ENCODE peak calls at places on chromosomes 6 and 20, in four cellular contexts. Z, B, P and C are unnamed samples.

GRCh38 chr20:10505320-10506226 is 70.5 kb downstream of the SLX4IP start:
- DNase-seq in Z (no peak), B (peak), P (peak), C (peak)

GRCh38 chr20:57259179-57260021 is 7.0 kb downstream of the BMP7 start:
- DNase-seq in Z (no peak), B (no peak), P (no peak), C (no peak)

GRCh38 chr6:169222126-169222525 is 31.5 kb downstream of the THBS2 start:
- DNase-seq in Z (no peak), B (no peak), P (no peak), C (no peak)

GRCh38 chr6:161489626-161490306 is 215.9 kb upstream of the AGPAT4 start:
- DNase-seq in Z (no peak), B (no peak), P (no peak), C (no peak)

GRCh38 chr6:83193747-83194582 is 808 bp downstream of the RWDD2A start:
- DNase-seq in Z (peak), B (no peak), P (no peak), C (peak)

GRCh38 chr20:36861875-36862801 is 13.8 kb upstream of the TLDC2 start:
- DNase-seq in Z (no peak), B (peak), P (peak), C (peak)

GRCh38 chr6:12261502-12261901 is 28.7 kb upstream of the EDN1 start:
- DNase-seq in Z (no peak), B (no peak), P (no peak), C (no peak)

GRCh38 chr6:99905209-99906106 is 88.6 kb downstream of the MCHR2 start:
- DNase-seq in Z (peak), B (peak), P (peak), C (peak)

GRCh38 chr6:26305097-26305841 is 59.7 kb upstream of the BTN3A2 start:
- DNase-seq in Z (no peak), B (peak), P (peak), C (peak)

GRCh38 chr6:23213193-23213592 is 643.8 kb downstream of the HDGFL1 start:
- DNase-seq in Z (no peak), B (peak), P (peak), C (peak)

GRCh38 chr20:5845686-5846651 is 95.8 kb downstream of the SHLD1 start:
- DNase-seq in Z (no peak), B (peak), P (peak), C (peak)

GRCh38 chr6:2940010-2940850 is 31.1 kb downstream of the SERPINB6 start:
- DNase-seq in Z (no peak), B (no peak), P (no peak), C (no peak)

GRCh38 chr6:156993713-156994112 is 216.5 kb downstream of the ARID1B start:
- DNase-seq in Z (no peak), B (no peak), P (no peak), C (no peak)

GRCh38 chr20:25672659-25673058 is 24.0 kb downstream of the ZNF337 start:
- DNase-seq in Z (no peak), B (no peak), P (no peak), C (no peak)

GRCh38 chr20:25668446-25668845 is 28.2 kb downstream of the ZNF337 start:
- DNase-seq in Z (no peak), B (no peak), P (no peak), C (peak)

GRCh38 chr20:25675161-25675560 is 21.5 kb downstream of the ZNF337 start:
- DNase-seq in Z (no peak), B (no peak), P (peak), C (no peak)

DNA sequence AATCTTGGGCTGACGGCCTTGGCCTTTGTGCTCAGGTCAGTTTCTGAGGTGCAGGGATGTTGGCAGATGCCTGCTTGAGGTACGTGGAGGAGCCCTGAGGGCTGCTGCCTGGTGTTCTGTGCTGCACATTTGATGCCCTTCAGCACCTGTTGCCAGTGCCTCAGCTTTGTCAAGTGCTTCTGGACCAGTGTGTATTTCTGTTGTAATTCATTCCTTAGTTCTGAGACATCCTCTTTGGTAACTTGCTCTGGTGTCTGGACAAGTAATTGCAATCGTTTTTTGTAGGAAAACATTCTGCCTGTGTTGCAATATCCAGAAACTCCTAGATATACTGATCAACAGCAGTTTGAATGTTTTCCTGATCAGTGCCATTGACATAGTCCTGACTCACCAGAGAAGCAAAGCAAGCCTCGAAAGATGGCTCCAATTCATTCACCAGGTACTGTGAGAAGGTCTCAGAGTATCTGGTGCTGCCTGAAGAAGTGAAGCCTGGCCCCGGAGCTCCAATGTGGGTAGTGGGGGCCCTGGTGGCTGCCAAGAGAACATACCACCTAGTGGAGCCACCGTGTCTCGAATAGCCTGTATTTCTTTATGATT is 26.7 kb downstream of the ZNF337 start:
- DNase-seq in Z (no peak), B (peak), P (peak), C (peak)
- TF ChIP-seq CTCF in Z (no peak), B (peak), P (peak), C (peak)

GRCh38 chr6:10409160-10409765 is 5.6 kb downstream of the TFAP2A start:
- DNase-seq in Z (no peak), B (no peak), P (no peak), C (no peak)

GRCh38 chr6:10411915-10412164 is 3.0 kb downstream of the TFAP2A start:
- DNase-seq in Z (no peak), B (no peak), P (peak), C (no peak)

GRCh38 chr6:10410214-10410873 is 4.5 kb downstream of the TFAP2A start:
- DNase-seq in Z (no peak), B (no peak), P (no peak), C (no peak)

GRCh38 chr6:10411131-10411914 is 3.6 kb downstream of the TFAP2A start:
- DNase-seq in Z (no peak), B (no peak), P (no peak), C (peak)

GRCh38 chr6:10409766-10410209 is 5.1 kb downstream of the TFAP2A start:
- DNase-seq in Z (no peak), B (no peak), P (no peak), C (no peak)
- H3K4me3 ChIP-seq in Z (no peak), B (peak), P (no peak), C (no peak)

GRCh38 chr6:11123978-11124377 is 12.5 kb upstream of the ERVFRD-1 start:
- DNase-seq in Z (no peak), B (no peak), P (no peak), C (no peak)
- TF ChIP-seq CTCF in Z (no peak), B (no peak), P (peak), C (peak)

DNA sequence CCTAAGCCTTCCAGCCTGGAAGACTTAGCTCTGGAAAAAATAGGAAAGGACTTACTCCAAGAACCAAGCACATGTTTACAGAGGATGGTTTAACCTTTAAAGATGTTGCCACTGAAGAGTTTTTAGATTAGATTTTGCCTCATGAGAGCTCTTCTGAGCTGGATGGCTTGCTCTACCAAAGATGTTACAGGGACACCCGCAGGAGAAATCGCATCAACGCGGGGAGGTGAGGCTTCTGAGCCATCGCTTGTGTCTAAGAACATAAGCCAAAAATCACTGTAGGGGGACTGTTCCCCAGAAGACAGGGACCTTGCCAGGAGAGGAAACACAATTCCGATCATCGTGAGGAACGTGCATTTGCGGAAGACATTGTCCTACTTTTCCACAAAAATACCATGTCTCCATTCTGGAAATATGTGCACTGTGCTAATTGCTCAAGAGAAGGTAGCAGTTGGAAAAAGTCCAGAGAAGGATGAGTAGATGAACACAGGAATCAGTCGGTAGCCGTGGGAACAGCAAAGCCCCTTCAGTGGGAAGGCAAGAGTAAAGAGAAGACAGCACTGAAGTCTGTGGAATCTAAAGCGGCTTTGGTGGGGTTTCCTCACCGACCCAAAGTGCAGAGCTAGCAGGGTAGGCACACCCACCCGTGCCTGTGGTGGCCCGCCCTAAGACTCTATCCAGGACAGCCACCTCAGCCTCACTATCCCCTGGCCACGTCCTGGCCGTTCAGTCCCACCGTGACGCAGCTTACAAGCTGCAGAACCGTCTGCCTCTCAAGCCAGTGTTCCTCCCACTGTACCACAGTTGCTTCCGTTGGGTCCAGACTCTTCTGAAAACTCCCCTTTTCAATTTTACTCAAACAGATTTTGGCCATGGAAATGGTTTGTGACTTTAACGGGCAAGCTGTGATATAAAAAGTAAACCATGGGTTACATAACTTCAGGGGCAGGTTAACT is 334.8 kb downstream of the NRN1 start:
- DNase-seq in Z (no peak), B (no peak), P (peak), C (peak)
- H3K4me3 ChIP-seq in Z (no peak), B (no peak), P (no peak), C (no peak)

GRCh38 chr6:116938305-116938704 is 61.3 kb downstream of the RFX6 start:
- DNase-seq in Z (no peak), B (no peak), P (no peak), C (no peak)
- TF ChIP-seq CTCF in Z (no peak), B (no peak), P (no peak), C (no peak)

GRCh38 chr6:62746161-62746560 is 460.1 kb upstream of the KHDRBS2 start:
- DNase-seq in Z (no peak), B (no peak), P (no peak), C (no peak)
- H3K4me3 ChIP-seq in Z (no peak), B (no peak), P (no peak), C (no peak)

GRCh38 chr6:132298344-132298949 is 102.8 kb downstream of the MOXD1 start:
- DNase-seq in Z (no peak), B (peak), P (peak), C (peak)
- TF ChIP-seq CTCF in Z (peak), B (peak), P (peak), C (peak)

DNA sequence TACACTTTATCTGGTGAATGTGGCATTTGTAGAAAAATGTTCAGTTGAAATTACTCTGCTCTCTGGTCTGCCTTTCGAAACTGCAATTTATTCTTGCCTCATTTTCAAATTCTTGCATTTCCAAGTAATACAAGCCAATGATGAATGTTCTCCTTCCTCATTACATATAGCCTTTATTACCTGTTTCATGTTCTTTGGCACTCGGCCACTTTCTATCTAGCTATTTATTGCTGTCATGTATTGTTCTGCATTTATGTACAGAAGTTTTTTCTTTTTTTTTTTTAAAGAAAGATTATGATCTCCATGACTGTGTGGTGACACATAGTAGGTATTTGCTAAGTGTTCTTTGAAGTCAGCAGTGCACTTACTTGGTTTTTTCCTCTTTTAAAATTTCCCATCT is 261.4 kb downstream of the ZFAND3 start:
- DNase-seq in Z (no peak), B (no peak), P (no peak), C (peak)
- H3K4me3 ChIP-seq in Z (no peak), B (no peak), P (no peak), C (no peak)

GRCh38 chr6:88651400-88651799 is 312.0 kb downstream of the RNGTT start:
- DNase-seq in Z (no peak), B (no peak), P (no peak), C (no peak)
- TF ChIP-seq CTCF in Z (no peak), B (no peak), P (no peak), C (no peak)

GRCh38 chr6:28977351-28978136 is 27.6 kb downstream of the ZNF311 start:
- DNase-seq in Z (no peak), B (peak), P (peak), C (peak)
- H3K4me3 ChIP-seq in Z (no peak), B (peak), P (peak), C (peak)